ENCODE peak calls at places on chromosome X, in seven cellular contexts. One of them, this sample, is unnamed.

GRCh38 chrX:102976793-102977495 is 39.9 kb downstream of the RAB40AL start:
- DNase-seq in lung: no peak
- DNase-seq in activated effector memory CD4-positive, alpha-beta T cell treated with Interleukin-2 at 50 U/mL for 16 hours: no peak
- DNase-seq in BJ: peak
- DNase-seq in left ventricle myocardium superior: no peak
- DNase-seq in NCI-H748 treated with DMSO at 0.1 percent for 48 hours: no peak
- DNase-seq in mucosa of gallbladder: no peak
- DNase-seq in this sample: no peak

GRCh38 chrX:123959281-123960063 is 2.0 kb upstream of the STAG2 start:
- DNase-seq in lung: peak
- DNase-seq in activated effector memory CD4-positive, alpha-beta T cell treated with Interleukin-2 at 50 U/mL for 16 hours: no peak
- DNase-seq in BJ: no peak
- DNase-seq in left ventricle myocardium superior: peak
- DNase-seq in NCI-H748 treated with DMSO at 0.1 percent for 48 hours: no peak
- DNase-seq in mucosa of gallbladder: peak
- DNase-seq in this sample: peak

GRCh38 chrX:3545901-3546300 is 167.5 kb downstream of the PRKX start:
- DNase-seq in lung: no peak
- DNase-seq in activated effector memory CD4-positive, alpha-beta T cell treated with Interleukin-2 at 50 U/mL for 16 hours: no peak
- DNase-seq in BJ: no peak
- DNase-seq in left ventricle myocardium superior: no peak
- DNase-seq in NCI-H748 treated with DMSO at 0.1 percent for 48 hours: no peak
- DNase-seq in mucosa of gallbladder: no peak
- DNase-seq in this sample: no peak

GRCh38 chrX:34875204-34875603 is 67.4 kb upstream of the FAM47B start:
- DNase-seq in lung: no peak
- DNase-seq in activated effector memory CD4-positive, alpha-beta T cell treated with Interleukin-2 at 50 U/mL for 16 hours: no peak
- DNase-seq in BJ: no peak
- DNase-seq in left ventricle myocardium superior: no peak
- DNase-seq in NCI-H748 treated with DMSO at 0.1 percent for 48 hours: no peak
- DNase-seq in mucosa of gallbladder: no peak
- DNase-seq in this sample: no peak

GRCh38 chrX:13597928-13598327 is 28.5 kb downstream of the EGFL6 start:
- DNase-seq in lung: no peak
- DNase-seq in activated effector memory CD4-positive, alpha-beta T cell treated with Interleukin-2 at 50 U/mL for 16 hours: no peak
- DNase-seq in BJ: no peak
- DNase-seq in left ventricle myocardium superior: no peak
- DNase-seq in NCI-H748 treated with DMSO at 0.1 percent for 48 hours: no peak
- DNase-seq in mucosa of gallbladder: no peak
- DNase-seq in this sample: no peak

GRCh38 chrX:48573690-48574269 is 504 bp upstream of the RBM3 start:
- DNase-seq in lung: peak
- DNase-seq in activated effector memory CD4-positive, alpha-beta T cell treated with Interleukin-2 at 50 U/mL for 16 hours: peak
- DNase-seq in BJ: no peak
- DNase-seq in left ventricle myocardium superior: peak
- DNase-seq in NCI-H748 treated with DMSO at 0.1 percent for 48 hours: peak
- DNase-seq in mucosa of gallbladder: peak
- DNase-seq in this sample: peak

GRCh38 chrX:148499638-148500427 is 584 bp upstream of the AFF2 start:
- DNase-seq in lung: no peak
- DNase-seq in activated effector memory CD4-positive, alpha-beta T cell treated with Interleukin-2 at 50 U/mL for 16 hours: no peak
- DNase-seq in BJ: no peak
- DNase-seq in left ventricle myocardium superior: no peak
- DNase-seq in NCI-H748 treated with DMSO at 0.1 percent for 48 hours: no peak
- DNase-seq in mucosa of gallbladder: no peak
- DNase-seq in this sample: no peak

GRCh38 chrX:1448793-1449580 is 3.7 kb downstream of the ASMTL start:
- DNase-seq in lung: peak
- DNase-seq in activated effector memory CD4-positive, alpha-beta T cell treated with Interleukin-2 at 50 U/mL for 16 hours: no peak
- DNase-seq in BJ: no peak
- DNase-seq in left ventricle myocardium superior: no peak
- DNase-seq in NCI-H748 treated with DMSO at 0.1 percent for 48 hours: no peak
- DNase-seq in mucosa of gallbladder: no peak
- DNase-seq in this sample: no peak

GRCh38 chrX:67777148-67777547 is 233.3 kb downstream of the AR start:
- DNase-seq in lung: no peak
- DNase-seq in activated effector memory CD4-positive, alpha-beta T cell treated with Interleukin-2 at 50 U/mL for 16 hours: no peak
- DNase-seq in BJ: no peak
- DNase-seq in left ventricle myocardium superior: no peak
- DNase-seq in NCI-H748 treated with DMSO at 0.1 percent for 48 hours: no peak
- DNase-seq in mucosa of gallbladder: no peak
- DNase-seq in this sample: no peak

GRCh38 chrX:65926095-65927019 is 113.5 kb downstream of the VSIG4 start:
- DNase-seq in lung: no peak
- DNase-seq in activated effector memory CD4-positive, alpha-beta T cell treated with Interleukin-2 at 50 U/mL for 16 hours: peak
- DNase-seq in BJ: no peak
- DNase-seq in left ventricle myocardium superior: no peak
- DNase-seq in NCI-H748 treated with DMSO at 0.1 percent for 48 hours: no peak
- DNase-seq in mucosa of gallbladder: no peak
- DNase-seq in this sample: no peak

GRCh38 chrX:46582964-46583363 is 9.4 kb downstream of the CHST7 start:
- DNase-seq in lung: no peak
- DNase-seq in activated effector memory CD4-positive, alpha-beta T cell treated with Interleukin-2 at 50 U/mL for 16 hours: no peak
- DNase-seq in BJ: peak
- DNase-seq in left ventricle myocardium superior: no peak
- DNase-seq in NCI-H748 treated with DMSO at 0.1 percent for 48 hours: no peak
- DNase-seq in mucosa of gallbladder: no peak
- DNase-seq in this sample: no peak

GRCh38 chrX:70079297-70079696 is 17.0 kb downstream of the OTUD6A start:
- DNase-seq in lung: no peak
- DNase-seq in activated effector memory CD4-positive, alpha-beta T cell treated with Interleukin-2 at 50 U/mL for 16 hours: no peak
- DNase-seq in BJ: no peak
- DNase-seq in left ventricle myocardium superior: no peak
- DNase-seq in NCI-H748 treated with DMSO at 0.1 percent for 48 hours: no peak
- DNase-seq in mucosa of gallbladder: no peak
- DNase-seq in this sample: no peak

GRCh38 chrX:2342878-2343277 is 157.9 kb downstream of the DHRSX start:
- DNase-seq in lung: no peak
- DNase-seq in activated effector memory CD4-positive, alpha-beta T cell treated with Interleukin-2 at 50 U/mL for 16 hours: no peak
- DNase-seq in BJ: peak
- DNase-seq in left ventricle myocardium superior: no peak
- DNase-seq in NCI-H748 treated with DMSO at 0.1 percent for 48 hours: no peak
- DNase-seq in mucosa of gallbladder: no peak
- DNase-seq in this sample: no peak

GRCh38 chrX:48761674-48762471 is at the start of gene GLOD5:
- DNase-seq in lung: peak
- DNase-seq in activated effector memory CD4-positive, alpha-beta T cell treated with Interleukin-2 at 50 U/mL for 16 hours: no peak
- DNase-seq in BJ: no peak
- DNase-seq in left ventricle myocardium superior: no peak
- DNase-seq in NCI-H748 treated with DMSO at 0.1 percent for 48 hours: peak
- DNase-seq in mucosa of gallbladder: peak
- DNase-seq in this sample: no peak

GRCh38 chrX:130287071-130287770 is 18.5 kb upstream of the ZNF280C start:
- DNase-seq in lung: no peak
- DNase-seq in activated effector memory CD4-positive, alpha-beta T cell treated with Interleukin-2 at 50 U/mL for 16 hours: no peak
- DNase-seq in BJ: no peak
- DNase-seq in left ventricle myocardium superior: no peak
- DNase-seq in NCI-H748 treated with DMSO at 0.1 percent for 48 hours: no peak
- DNase-seq in mucosa of gallbladder: no peak
- DNase-seq in this sample: no peak

GRCh38 chrX:78517124-78517523 is 142.0 kb downstream of the RTL3 start:
- DNase-seq in lung: no peak
- DNase-seq in activated effector memory CD4-positive, alpha-beta T cell treated with Interleukin-2 at 50 U/mL for 16 hours: peak
- DNase-seq in BJ: no peak
- DNase-seq in left ventricle myocardium superior: no peak
- DNase-seq in NCI-H748 treated with DMSO at 0.1 percent for 48 hours: no peak
- DNase-seq in mucosa of gallbladder: no peak
- DNase-seq in this sample: no peak

GRCh38 chrX:129931411-129932136 is 25.6 kb downstream of the UTP14A start:
- DNase-seq in lung: peak
- DNase-seq in activated effector memory CD4-positive, alpha-beta T cell treated with Interleukin-2 at 50 U/mL for 16 hours: peak
- DNase-seq in BJ: peak
- DNase-seq in left ventricle myocardium superior: peak
- DNase-seq in NCI-H748 treated with DMSO at 0.1 percent for 48 hours: peak
- DNase-seq in mucosa of gallbladder: peak
- DNase-seq in this sample: peak

GRCh38 chrX:154730271-154730883 is 20.5 kb downstream of the GAB3 start:
- DNase-seq in lung: peak
- DNase-seq in activated effector memory CD4-positive, alpha-beta T cell treated with Interleukin-2 at 50 U/mL for 16 hours: no peak
- DNase-seq in BJ: no peak
- DNase-seq in left ventricle myocardium superior: peak
- DNase-seq in NCI-H748 treated with DMSO at 0.1 percent for 48 hours: no peak
- DNase-seq in mucosa of gallbladder: no peak
- DNase-seq in this sample: peak

GRCh38 chrX:109830704-109831206 is 97.7 kb upstream of the ACSL4 start:
- DNase-seq in lung: no peak
- DNase-seq in activated effector memory CD4-positive, alpha-beta T cell treated with Interleukin-2 at 50 U/mL for 16 hours: no peak
- DNase-seq in BJ: no peak
- DNase-seq in left ventricle myocardium superior: no peak
- DNase-seq in NCI-H748 treated with DMSO at 0.1 percent for 48 hours: no peak
- DNase-seq in mucosa of gallbladder: no peak
- DNase-seq in this sample: no peak

GRCh38 chrX:154308108-154308946 is 12.7 kb downstream of the TKTL1 start:
- DNase-seq in lung: peak
- DNase-seq in activated effector memory CD4-positive, alpha-beta T cell treated with Interleukin-2 at 50 U/mL for 16 hours: peak
- DNase-seq in BJ: no peak
- DNase-seq in left ventricle myocardium superior: peak
- DNase-seq in NCI-H748 treated with DMSO at 0.1 percent for 48 hours: peak
- DNase-seq in mucosa of gallbladder: peak
- DNase-seq in this sample: peak

GRCh38 chrX:69025802-69026301 is 139.4 kb downstream of the PJA1 start:
- DNase-seq in lung: peak
- DNase-seq in activated effector memory CD4-positive, alpha-beta T cell treated with Interleukin-2 at 50 U/mL for 16 hours: no peak
- DNase-seq in BJ: no peak
- DNase-seq in left ventricle myocardium superior: no peak
- DNase-seq in NCI-H748 treated with DMSO at 0.1 percent for 48 hours: no peak
- DNase-seq in mucosa of gallbladder: no peak
- DNase-seq in this sample: no peak

GRCh38 chrX:118254611-118255010 is 91.3 kb upstream of the WDR44 start:
- DNase-seq in lung: peak
- DNase-seq in activated effector memory CD4-positive, alpha-beta T cell treated with Interleukin-2 at 50 U/mL for 16 hours: no peak
- DNase-seq in BJ: no peak
- DNase-seq in left ventricle myocardium superior: no peak
- DNase-seq in NCI-H748 treated with DMSO at 0.1 percent for 48 hours: peak
- DNase-seq in mucosa of gallbladder: peak
- DNase-seq in this sample: no peak

GRCh38 chrX:153582896-153583295 is 16.0 kb downstream of the CCNQ start:
- DNase-seq in lung: no peak
- DNase-seq in activated effector memory CD4-positive, alpha-beta T cell treated with Interleukin-2 at 50 U/mL for 16 hours: peak
- DNase-seq in BJ: no peak
- DNase-seq in left ventricle myocardium superior: peak
- DNase-seq in NCI-H748 treated with DMSO at 0.1 percent for 48 hours: no peak
- DNase-seq in mucosa of gallbladder: peak
- DNase-seq in this sample: peak

GRCh38 chrX:133415276-133416105 is at the start of gene GPC4:
- DNase-seq in lung: peak
- DNase-seq in activated effector memory CD4-positive, alpha-beta T cell treated with Interleukin-2 at 50 U/mL for 16 hours: no peak
- DNase-seq in BJ: no peak
- DNase-seq in left ventricle myocardium superior: peak
- DNase-seq in NCI-H748 treated with DMSO at 0.1 percent for 48 hours: no peak
- DNase-seq in mucosa of gallbladder: peak
- DNase-seq in this sample: peak

GRCh38 chrX:113473418-113473817 is 632.8 kb upstream of the AMOT start:
- DNase-seq in lung: no peak
- DNase-seq in activated effector memory CD4-positive, alpha-beta T cell treated with Interleukin-2 at 50 U/mL for 16 hours: no peak
- DNase-seq in BJ: no peak
- DNase-seq in left ventricle myocardium superior: no peak
- DNase-seq in NCI-H748 treated with DMSO at 0.1 percent for 48 hours: no peak
- DNase-seq in mucosa of gallbladder: no peak
- DNase-seq in this sample: no peak

GRCh38 chrX:145821291-145821897 is 3.8 kb downstream of the SLITRK2 start:
- DNase-seq in lung: no peak
- DNase-seq in activated effector memory CD4-positive, alpha-beta T cell treated with Interleukin-2 at 50 U/mL for 16 hours: no peak
- DNase-seq in BJ: no peak
- DNase-seq in left ventricle myocardium superior: no peak
- DNase-seq in NCI-H748 treated with DMSO at 0.1 percent for 48 hours: no peak
- DNase-seq in mucosa of gallbladder: no peak
- DNase-seq in this sample: no peak

GRCh38 chrX:9786839-9787635 is 808 bp downstream of the SHROOM2 start:
- DNase-seq in lung: no peak
- DNase-seq in activated effector memory CD4-positive, alpha-beta T cell treated with Interleukin-2 at 50 U/mL for 16 hours: no peak
- DNase-seq in BJ: no peak
- DNase-seq in left ventricle myocardium superior: no peak
- DNase-seq in NCI-H748 treated with DMSO at 0.1 percent for 48 hours: no peak
- DNase-seq in mucosa of gallbladder: no peak
- DNase-seq in this sample: no peak

This sample was measured in left ventricle myocardium inferior.